ENCODE peak calls at places on chromosome 2, in nine cellular contexts. X is sigmoid colon, S is brain microvascular endothelial cell, R is cardiac muscle cell, E is uterus, M is HCT116, V is GM23338, J is breast epithelium, U is lung. B is an unnamed sample.

GRCh38 chr2:207459990-207460757 is 69.6 kb upstream of the CREB1 start:
- DNase-seq in S (no peak), M (no peak), U (no peak), E (no peak), R (no peak), X (no peak), V (no peak), J (no peak), B (no peak)

GRCh38 chr2:187618813-187619212 is 64.6 kb upstream of the TFPI start:
- DNase-seq in S (peak; percentile 59), M (no peak), V (peak; percentile 18), R (peak; percentile 12), X (no peak), U (no peak), E (no peak), J (no peak), B (no peak)

GRCh38 chr2:74632209-74632938 is 15.8 kb downstream of the M1AP start:
- DNase-seq in S (peak; percentile 26), V (peak; percentile 86), X (no peak), M (peak; percentile 51), E (no peak), R (peak; percentile 52), U (peak; percentile 50), J (no peak), B (peak; percentile 12)

GRCh38 chr2:120105360-120105759 is 92.5 kb downstream of the EPB41L5 start:
- DNase-seq in X (no peak), U (no peak), J (no peak), R (no peak), S (no peak), V (no peak), E (no peak), M (no peak), B (peak; percentile 17)

GRCh38 chr2:23843051-23843976 is 83.6 kb downstream of the ATAD2B start:
- DNase-seq in R (peak; percentile 15), E (peak; percentile 51), X (no peak), S (no peak), J (no peak), V (no peak), U (no peak), M (no peak), B (no peak)

GRCh38 chr2:634041-634440 is 43.2 kb downstream of the TMEM18 start:
- DNase-seq in E (no peak), S (no peak), R (no peak), X (no peak), J (no peak), V (no peak), M (no peak), U (peak; percentile 16), B (no peak)

GRCh38 chr2:125526093-125526492 is 1129.9 kb upstream of the GYPC start:
- DNase-seq in E (no peak), J (no peak), M (no peak), U (no peak), R (peak; percentile 14), X (no peak), S (no peak), V (peak; percentile 54), B (no peak)

GRCh38 chr2:49162151-49162550 is 7.8 kb upstream of the FSHR start:
- DNase-seq in J (no peak), X (no peak), R (no peak), U (no peak), S (no peak), V (no peak), E (no peak), M (no peak), B (no peak)

GRCh38 chr2:238145851-238146250 is 7.4 kb downstream of the KLHL30 start:
- DNase-seq in U (no peak), V (no peak), R (no peak), M (peak; percentile 41), S (no peak), E (no peak), X (no peak), J (no peak), B (no peak)

GRCh38 chr2:53463771-53464726 is 303.6 kb upstream of the CHAC2 start:
- DNase-seq in X (no peak), U (no peak), E (no peak), M (no peak), V (no peak), S (no peak), J (no peak), R (no peak), B (no peak)

GRCh38 chr2:151063271-151063670 is 198.4 kb downstream of the RBM43 start:
- DNase-seq in J (no peak), V (no peak), S (peak; percentile 66), U (no peak), M (no peak), R (peak; percentile 81), X (no peak), E (no peak), B (peak; percentile 90)

GRCh38 chr2:44906972-44907371 is 34.5 kb upstream of the SIX3 start:
- DNase-seq in R (no peak), M (no peak), E (no peak), S (no peak), X (no peak), J (no peak), V (no peak), U (no peak), B (no peak)

GRCh38 chr2:95010126-95010525 is 15.4 kb upstream of the MAL start:
- DNase-seq in M (no peak), R (no peak), U (no peak), V (no peak), X (no peak), J (no peak), E (no peak), S (no peak), B (no peak)

GRCh38 chr2:85213893-85214512 is 80.8 kb downstream of the TCF7L1 start:
- DNase-seq in J (no peak), R (no peak), M (no peak), E (no peak), V (peak; percentile 56), X (no peak), U (no peak), S (no peak), B (no peak)
- H3K4me3 ChIP-seq in J (no peak overlapping the region), R (no peak overlapping the region), M (no peak overlapping the region), E (no peak overlapping the region), V (peak overlapping the region; percentile 14), X (no peak overlapping the region), U (no peak overlapping the region), S (no peak overlapping the region), B (no peak overlapping the region)

GRCh38 chr2:96136123-96136720 is 2.1 kb downstream of the ASTL start:
- DNase-seq in U (no peak), M (no peak), S (no peak), R (no peak), V (no peak), J (no peak), E (no peak), X (no peak), B (no peak)

GRCh38 chr2:96140941-96141623 is 2.8 kb upstream of the ASTL start:
- DNase-seq in X (no peak), V (no peak), E (no peak), M (no peak), S (no peak), U (no peak), J (no peak), R (no peak), B (no peak)

GRCh38 chr2:96138146-96139145 is at the start of gene ASTL:
- DNase-seq in J (no peak), V (peak; percentile 95), M (no peak), S (peak; percentile 28), R (peak; percentile 55), E (no peak), U (peak; percentile 58), X (no peak), B (peak; percentile 38)

GRCh38 chr2:96137611-96138129 is 632 bp downstream of the ASTL start:
- DNase-seq in M (no peak), S (no peak), U (no peak), V (no peak), E (no peak), R (no peak), X (no peak), J (no peak), B (no peak)

DNA sequence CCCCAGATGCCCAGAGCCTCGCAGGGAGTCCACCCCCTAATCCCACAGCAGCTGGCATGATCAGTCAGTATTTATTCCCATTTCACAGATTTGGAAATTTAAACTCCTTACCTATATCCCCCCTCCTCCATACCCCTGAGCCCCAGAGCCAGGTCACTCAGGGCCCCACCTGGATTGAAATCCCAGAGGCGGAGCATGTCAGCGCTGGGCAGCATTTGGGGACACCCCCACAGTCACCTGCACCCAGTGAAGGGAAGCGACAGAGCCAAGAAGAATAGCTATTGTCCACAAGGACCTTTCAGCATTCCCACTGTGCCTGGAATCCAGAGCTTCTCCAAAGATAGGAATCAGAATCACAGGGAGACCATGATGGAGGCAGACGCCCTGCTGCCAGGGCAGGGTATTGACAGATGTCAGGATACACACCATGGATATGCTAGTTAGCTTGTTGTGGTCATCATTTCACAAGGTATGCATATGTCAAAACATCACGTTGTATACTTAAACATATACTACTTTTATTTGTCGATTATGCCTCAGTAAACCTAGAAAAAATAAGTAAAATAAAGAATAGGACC is 968 bp upstream of the ASTL start:
- DNase-seq in U (no peak), E (no peak), V (peak; percentile 45), R (no peak), S (no peak), J (no peak), X (no peak), M (no peak), B (no peak)
- TF ChIP-seq CTCF in U (no peak), E (no peak), V (no peak), R (no peak), S (no peak), J (no peak), X (no peak), M (no peak), B (no peak)

GRCh38 chr2:25168256-25169072 is at the start of gene POMC:
- DNase-seq in E (no peak), U (no peak), X (no peak), S (no peak), V (peak; percentile 78), M (no peak), R (peak; percentile 44), J (no peak), B (peak; percentile 6)
- H3K27me3 ChIP-seq in E (no peaks in the 10 kb centered on the region), U (peaks cover 4% of the 10 kb centered on the region), X (peaks cover 65% of the 10 kb centered on the region), S (peaks cover 56% of the 10 kb centered on the region), V (peaks cover 61% of the 10 kb centered on the region), M (no peaks in the 10 kb centered on the region), R (peaks cover 74% of the 10 kb centered on the region), J (peaks cover 3% of the 10 kb centered on the region), B (peaks cover 25% of the 10 kb centered on the region)

DNA sequence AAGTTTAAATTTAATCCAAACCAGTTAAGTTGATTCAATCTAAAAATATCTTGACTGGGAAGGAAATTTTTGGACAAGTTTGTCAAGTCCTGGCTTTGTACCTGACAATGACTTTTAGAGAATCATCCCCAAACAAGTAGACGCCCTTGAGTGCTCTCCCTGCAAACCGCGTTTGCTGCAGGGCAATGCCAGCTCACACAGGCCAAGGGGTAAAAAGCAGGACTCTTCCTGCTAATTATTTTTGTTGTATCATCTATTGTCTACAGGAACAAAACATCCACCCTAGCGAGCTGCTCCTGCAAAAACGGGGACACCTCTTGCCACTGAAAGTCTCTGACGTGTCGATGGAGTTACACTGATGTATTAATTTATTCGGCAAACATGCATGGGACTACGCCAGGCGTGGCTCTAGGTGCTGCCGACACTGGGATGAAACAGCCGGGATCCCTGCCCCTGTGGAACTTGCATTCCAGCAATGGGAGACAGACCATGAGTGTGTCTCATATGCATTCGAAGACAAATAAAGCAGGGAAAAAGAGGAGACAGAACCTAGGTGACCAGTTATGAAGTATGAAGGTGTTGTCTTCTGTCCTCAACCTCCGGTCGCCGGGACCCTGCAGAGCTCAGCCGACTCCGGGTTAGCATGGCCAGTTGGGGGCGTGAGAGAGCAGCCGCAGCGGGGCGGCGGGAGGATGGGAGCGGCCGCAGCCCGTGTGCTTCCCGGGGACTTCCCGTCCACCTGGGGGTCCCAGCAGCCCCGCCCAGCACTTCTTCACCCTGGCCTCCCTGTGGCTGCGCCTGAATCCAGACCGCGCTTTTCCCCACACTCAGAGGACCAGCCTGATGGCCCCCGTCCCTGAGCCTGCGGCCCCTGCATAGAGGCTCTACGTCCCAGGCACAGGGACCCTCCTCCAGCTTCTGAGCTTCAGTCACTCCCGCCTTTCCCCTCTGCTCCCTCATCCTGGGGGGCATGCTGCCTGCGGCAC is 11.2 kb downstream of the ID2 start:
- DNase-seq in J (no peak), U (no peak), E (no peak), R (no peak), V (peak; percentile 78), M (no peak), S (no peak), X (no peak), B (no peak)
- H3K4me3 ChIP-seq in J (peak overlapping the region; percentile 56), U (no peak overlapping the region), E (no peak overlapping the region), R (no peak overlapping the region), V (peak overlapping the region; percentile 50), M (no peak overlapping the region), S (peak overlapping the region; percentile 36), X (peak overlapping the region; percentile 29), B (no peak overlapping the region)